ENCODE peak calls at places on chromosomes 16 and 17, in five cellular contexts. M, I, L, U and K are unnamed samples.

GRCh38 chr17:60173304-60173807 is 23.6 kb downstream of the CA4 start:
- DNase-seq in M (peak; percentile 24), I (no peak), L (no peak), U (no peak), K (peak; percentile 55)

GRCh38 chr17:48961516-48962233 is 6.7 kb downstream of the GIP start:
- DNase-seq in M (peak; percentile 63), I (peak; percentile 87), L (no peak), U (no peak), K (peak; percentile 66)

GRCh38 chr16:1152123-1152638 is 725 bp upstream of the CACNA1H start:
- DNase-seq in M (no peak), I (peak; percentile 65), L (peak; percentile 51), U (no peak), K (no peak)

GRCh38 chr16:55364811-55365210 is 40.8 kb downstream of the IRX6 start:
- DNase-seq in M (no peak), I (no peak), L (no peak), U (no peak), K (no peak)

GRCh38 chr16:17367034-17367433 is 103.7 kb downstream of the XYLT1 start:
- DNase-seq in M (no peak), I (no peak), L (no peak), U (no peak), K (no peak)

GRCh38 chr17:44218344-44219125 is 940 bp downstream of the UBTF start:
- DNase-seq in M (peak; percentile 83), I (peak; percentile 85), L (peak; percentile 89), U (no peak), K (peak; percentile 94)

GRCh38 chr17:65130829-65131228 is 6.3 kb upstream of the RGS9 start:
- DNase-seq in M (no peak), I (no peak), L (no peak), U (no peak), K (no peak)

GRCh38 chr17:48055531-48056245 is 7.5 kb downstream of the NFE2L1 start:
- DNase-seq in M (peak; percentile 92), I (peak; percentile 96), L (no peak), U (peak; percentile 70), K (peak; percentile 92)

GRCh38 chr16:17367932-17368331 is 102.8 kb downstream of the XYLT1 start:
- DNase-seq in M (peak; percentile 61), I (peak; percentile 87), L (peak; percentile 44), U (peak; percentile 70), K (no peak)

GRCh38 chr17:50906443-50906842 is 40.3 kb upstream of the TOB1 start:
- DNase-seq in M (no peak), I (no peak), L (no peak), U (no peak), K (no peak)

GRCh38 chr17:1915889-1916288 is 86.1 kb downstream of the RPA1 start:
- DNase-seq in M (no peak), I (no peak), L (no peak), U (no peak), K (no peak)

GRCh38 chr16:3807425-3808123 is 72.9 kb downstream of the CREBBP start:
- DNase-seq in M (no peak), I (no peak), L (no peak), U (no peak), K (no peak)

GRCh38 chr17:1078831-1079561 is 82.1 kb downstream of the TIMM22 start:
- DNase-seq in M (no peak), I (peak; percentile 70), L (no peak), U (no peak), K (no peak)

GRCh38 chr17:77936881-77937280 is 21.6 kb upstream of the TNRC6C start:
- DNase-seq in M (no peak), I (no peak), L (no peak), U (no peak), K (no peak)

GRCh38 chr17:7081341-7082062 is 1.5 kb upstream of the CLEC10A start:
- DNase-seq in M (no peak), I (no peak), L (no peak), U (no peak), K (no peak)

GRCh38 chr16:48250520-48251278 is 3.4 kb upstream of the ABCC11 start:
- DNase-seq in M (no peak), I (no peak), L (no peak), U (no peak), K (no peak)

GRCh38 chr17:72185571-72185970 is 64.8 kb downstream of the SOX9 start:
- DNase-seq in M (no peak), I (no peak), L (no peak), U (no peak), K (no peak)

GRCh38 chr17:31074772-31075538 is 19.8 kb upstream of the NF1 start:
- DNase-seq in M (peak; percentile 75), I (peak; percentile 80), L (no peak), U (no peak), K (peak; percentile 39)

GRCh38 chr16:19829844-19830703 is 54.6 kb downstream of the GPRC5B start:
- DNase-seq in M (no peak), I (no peak), L (no peak), U (no peak), K (no peak)

GRCh38 chr17:28950752-28951427 is 428 bp downstream of the PHF12 start:
- DNase-seq in M (no peak), I (no peak), L (no peak), U (no peak), K (no peak)
- H4K8ac ChIP-seq in M (peak overlapping the region; percentile 86), I (no peak overlapping the region), L (no peak overlapping the region), U (peak overlapping the region; percentile 75), K (peak overlapping the region; percentile 59)

GRCh38 chr17:17935321-17936271 is 36.6 kb downstream of the TOM1L2 start:
- DNase-seq in M (peak; percentile 92), I (no peak), L (no peak), U (no peak), K (peak; percentile 91)
- H4K91ac ChIP-seq in M (peak overlapping the region; percentile 73), I (no peak overlapping the region), L (no peak overlapping the region), U (no peak overlapping the region), K (no peak overlapping the region)

DNA sequence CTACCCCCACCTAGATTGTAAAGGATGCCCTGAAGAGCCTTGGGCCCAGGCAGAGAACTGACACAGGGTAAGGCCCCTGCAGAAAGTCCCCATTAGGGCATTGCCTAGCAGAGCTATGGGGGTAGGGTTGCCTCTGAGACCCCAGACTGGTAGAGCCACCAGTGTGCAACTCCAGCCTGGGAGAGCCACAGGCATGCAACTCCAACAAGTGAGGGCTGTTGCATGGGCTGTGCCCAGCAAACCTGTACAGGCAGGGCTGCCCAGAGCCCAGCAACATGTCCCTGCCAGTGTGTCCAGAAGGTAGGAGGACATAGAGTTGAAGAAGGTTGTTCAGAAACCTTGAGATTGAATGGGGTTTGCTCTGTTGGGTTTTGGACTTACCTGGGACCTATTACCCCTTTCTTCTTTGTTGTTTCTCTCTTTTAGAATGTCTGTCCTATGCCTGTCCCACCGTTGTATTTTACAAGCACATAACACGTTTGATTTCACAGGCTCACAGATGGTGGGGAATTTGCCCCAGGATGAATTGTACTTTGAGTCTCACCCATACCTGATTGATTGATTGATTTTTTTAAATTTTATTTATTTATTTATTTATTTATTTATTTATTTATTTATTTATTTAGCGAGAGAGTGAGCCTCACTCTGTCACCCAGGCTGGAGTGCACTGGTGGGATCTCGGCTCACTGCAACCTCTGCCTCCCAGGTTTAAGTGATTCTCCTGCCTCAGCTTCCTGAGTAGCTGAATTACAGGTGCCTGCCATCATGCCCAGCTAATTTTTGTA is 16.4 kb downstream of the SGF29 start:
- DNase-seq in M (no peak), I (no peak), L (no peak), U (no peak), K (no peak)
- H2BK5ac ChIP-seq in M (no peak overlapping the region), I (no peak overlapping the region), L (no peak overlapping the region), U (no peak overlapping the region), K (no peak overlapping the region)

DNA sequence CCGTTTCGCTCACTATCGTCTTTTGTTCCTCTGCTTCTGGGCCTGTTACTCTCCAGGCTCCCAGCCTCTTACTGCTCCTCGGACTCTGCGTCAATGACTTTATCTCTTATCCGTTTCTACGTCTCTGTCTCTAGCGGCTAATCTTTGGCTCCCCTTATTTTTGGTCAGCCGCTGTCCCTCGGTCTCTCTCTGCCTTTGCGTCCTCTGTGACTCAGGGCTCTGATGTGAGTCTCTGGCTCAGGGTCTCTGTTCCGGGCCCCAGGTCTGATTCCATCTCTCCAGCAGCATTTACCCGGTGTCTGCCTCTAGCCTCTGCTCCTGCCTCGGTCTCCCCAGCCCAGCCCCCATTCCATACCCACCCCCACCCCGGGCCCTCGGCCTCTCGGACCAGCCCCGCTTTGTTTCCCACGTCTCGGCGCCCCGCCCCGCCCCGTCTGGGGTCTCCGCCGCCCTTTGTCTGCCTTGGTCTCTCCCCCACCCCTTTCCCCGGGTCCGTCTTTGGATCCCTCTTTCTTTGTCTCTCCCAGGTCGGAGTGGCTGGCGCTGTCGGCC is 541 bp upstream of the ZNF48 start:
- DNase-seq in M (peak; percentile 50), I (no peak), L (peak; percentile 68), U (no peak), K (peak; percentile 80)
- H4K8ac ChIP-seq in M (peak overlapping the region; percentile 92), I (no peak overlapping the region), L (no peak overlapping the region), U (peak overlapping the region; percentile 98), K (peak overlapping the region; percentile 83)

GRCh38 chr17:81341347-81342061 is 46.4 kb upstream of the SLC38A10 start:
- DNase-seq in M (no peak), I (peak; percentile 48), L (no peak), U (no peak), K (peak; percentile 56)

GRCh38 chr17:81340606-81341346 is 45.7 kb upstream of the SLC38A10 start:
- DNase-seq in M (no peak), I (peak; percentile 40), L (no peak), U (no peak), K (peak; percentile 45)

GRCh38 chr17:81345211-81346089 is 49.8 kb upstream of the BAHCC1 start:
- DNase-seq in M (peak; percentile 87), I (peak; percentile 87), L (peak; percentile 82), U (no peak), K (peak; percentile 90)

GRCh38 chr17:81342062-81342699 is 47.1 kb upstream of the SLC38A10 start:
- DNase-seq in M (no peak), I (no peak), L (no peak), U (no peak), K (peak; percentile 47)

GRCh38 chr17:81342700-81343070 is 47.6 kb upstream of the SLC38A10 start:
- DNase-seq in M (no peak), I (peak; percentile 70), L (no peak), U (no peak), K (no peak)
- H4K91ac ChIP-seq in M (peak overlapping the region; percentile 65), I (no peak overlapping the region), L (no peak overlapping the region), U (peak overlapping the region; percentile 45), K (peak overlapping the region; percentile 96)

GRCh38 chr16:51085271-51085670 is 65.8 kb downstream of the SALL1 start:
- DNase-seq in M (no peak), I (no peak), L (no peak), U (no peak), K (no peak)

GRCh38 chr16:51084074-51084928 is 66.8 kb downstream of the SALL1 start:
- DNase-seq in M (no peak), I (no peak), L (no peak), U (no peak), K (no peak)
- H2BK5ac ChIP-seq in M (no peak overlapping the region), I (no peak overlapping the region), L (no peak overlapping the region), U (no peak overlapping the region), K (no peak overlapping the region)

DNA sequence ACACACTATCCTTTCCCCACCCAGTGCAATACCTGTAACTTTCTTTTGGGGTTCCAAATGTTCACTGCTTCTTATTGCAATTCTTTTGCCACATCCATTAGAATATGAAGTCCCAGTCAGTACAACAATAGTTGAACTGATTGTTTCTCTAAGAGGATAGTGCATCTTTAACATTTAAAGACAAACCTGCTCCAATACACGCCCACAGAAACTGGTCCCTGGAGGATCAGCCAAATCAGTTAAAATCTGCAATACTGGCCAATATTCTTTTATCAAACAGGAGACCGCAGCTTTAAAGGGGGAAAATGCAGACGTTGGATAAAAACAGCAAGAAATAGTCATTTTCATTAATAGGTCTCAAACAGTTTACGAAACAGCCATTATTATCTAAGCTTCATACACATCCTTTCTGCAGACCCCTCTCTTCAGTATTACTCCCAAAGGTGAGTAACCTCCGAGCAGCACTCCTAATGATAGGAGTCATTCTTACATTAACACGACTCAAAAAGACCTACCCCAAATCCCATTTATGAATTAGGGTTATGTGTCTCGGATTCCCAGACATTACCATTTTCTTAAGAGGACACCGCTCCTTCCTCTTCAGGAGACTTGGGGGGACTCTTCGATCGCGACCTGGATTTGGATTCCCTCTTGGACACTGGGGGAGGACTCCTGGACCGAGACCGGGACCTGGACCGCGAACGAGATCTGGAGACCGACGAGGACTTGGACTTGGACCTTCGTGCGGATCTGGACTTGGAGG is 1.4 kb downstream of the SRSF2 start:
- DNase-seq in M (no peak), I (no peak), L (no peak), U (no peak), K (no peak)
- H4K8ac ChIP-seq in M (peak overlapping the region; percentile 69), I (no peak overlapping the region), L (no peak overlapping the region), U (peak overlapping the region; percentile 75), K (no peak overlapping the region)